ENCODE peak calls at places on chromosome 2, in four cellular contexts. L is IMR-90, M is cardiac muscle cell, E is neural progenitor cell. V is an unnamed sample.

GRCh38 chr2:20040489-20041172 is 10.8 kb downstream of the LAPTM4A start:
- DNase-seq in L (peak), M (no peak), E (no peak), V (no peak)

GRCh38 chr2:233411162-233411561 is 56.9 kb downstream of the DGKD start:
- DNase-seq in E (no peak), M (no peak), L (no peak), V (no peak)

GRCh38 chr2:241559489-241560180 is 1.1 kb downstream of the BOK start:
- DNase-seq in M (peak), E (peak), L (peak), V (no peak)

GRCh38 chr2:181140414-181140813 is 160.0 kb downstream of the UBE2E3 start:
- DNase-seq in E (no peak), M (no peak), L (no peak), V (no peak)

GRCh38 chr2:48320747-48321146 is 209.2 kb upstream of the STON1 start:
- DNase-seq in M (no peak), E (no peak), L (no peak), V (no peak)

GRCh38 chr2:7685342-7686015 is 768.3 kb downstream of the RNF144A start:
- DNase-seq in E (no peak), M (no peak), L (peak), V (no peak)

GRCh38 chr2:118670281-118670680 is 177.2 kb downstream of the EN1 start:
- DNase-seq in M (no peak), E (no peak), L (peak), V (no peak)

GRCh38 chr2:47177042-47177565 is 22.0 kb upstream of the STPG4 start:
- DNase-seq in E (no peak), L (no peak), M (no peak), V (no peak)

GRCh38 chr2:168494190-168494711 is 38.2 kb downstream of the CERS6 start:
- DNase-seq in E (peak), M (no peak), L (no peak), V (no peak)

GRCh38 chr2:102708847-102709559 is 52.8 kb upstream of the TMEM182 start:
- DNase-seq in M (no peak), L (peak), E (no peak), V (no peak)

GRCh38 chr2:232348936-232349335 is 29.6 kb upstream of the ALPP start:
- DNase-seq in L (no peak), E (no peak), M (no peak), V (no peak)

GRCh38 chr2:97740590-97741182 is 27.3 kb downstream of the ZAP70 start:
- DNase-seq in E (peak), L (peak), M (peak), V (no peak)

GRCh38 chr2:66679422-66679821 is 244.5 kb downstream of the MEIS1 start:
- DNase-seq in E (peak), L (no peak), M (peak), V (no peak)

GRCh38 chr2:9384521-9384920 is 38.8 kb downstream of the ITGB1BP1 start:
- DNase-seq in M (no peak), E (no peak), L (no peak), V (no peak)

GRCh38 chr2:192146069-192147006 is 48.4 kb downstream of the TMEFF2 start:
- DNase-seq in E (no peak), M (no peak), L (peak), V (no peak)

GRCh38 chr2:45904931-45905642 is 253.6 kb downstream of the PRKCE start:
- DNase-seq in M (no peak), L (no peak), E (peak), V (no peak)

GRCh38 chr2:182248362-182248761 is 178.5 kb downstream of the PDE1A start:
- DNase-seq in E (no peak), L (no peak), M (no peak), V (no peak)

GRCh38 chr2:9050122-9050809 is 46.8 kb upstream of the MBOAT2 start:
- DNase-seq in L (no peak), E (no peak), M (no peak), V (no peak)

GRCh38 chr2:60764736-60765534 is 8.9 kb downstream of the PAPOLG start:
- DNase-seq in L (peak), E (no peak), M (no peak), V (no peak)

GRCh38 chr2:239288951-239289481 is 111.8 kb downstream of the HDAC4 start:
- DNase-seq in E (peak), M (peak), L (no peak), V (peak)

GRCh38 chr2:23912054-23912453 is 14.9 kb downstream of the ATAD2B start:
- DNase-seq in L (peak), E (no peak), M (no peak), V (no peak)

GRCh38 chr2:116510117-116510671 is 1304.3 kb upstream of the DDX18 start:
- DNase-seq in E (peak), M (peak), L (no peak), V (no peak)

GRCh38 chr2:195559431-195559914 is 97.6 kb upstream of the SLC39A10 start:
- DNase-seq in L (peak), M (no peak), E (no peak), V (peak)

GRCh38 chr2:14715600-14715999 is 83.1 kb downstream of the LRATD1 start:
- DNase-seq in M (no peak), E (no peak), L (no peak), V (no peak)

GRCh38 chr2:160156665-160157064 is 43.4 kb downstream of the ITGB6 start:
- DNase-seq in E (no peak), M (no peak), L (peak), V (no peak)

GRCh38 chr2:160157861-160158813 is 41.9 kb downstream of the ITGB6 start:
- DNase-seq in E (peak), M (no peak), L (peak), V (no peak)

GRCh38 chr2:160156084-160156483 is 44.0 kb downstream of the ITGB6 start:
- DNase-seq in M (no peak), E (peak), L (no peak), V (no peak)
- TF ChIP-seq CTCF in M (no peak), E (peak), L (no peak), V (no peak)

GRCh38 chr2:159921752-159922404 is 123.9 kb upstream of the CD302 start:
- DNase-seq in M (peak), E (peak), L (peak), V (peak)
- H3K4me3 ChIP-seq in M (no peak), E (no peak), L (no peak), V (peak)

GRCh38 chr2:172374318-172375240 is 52.8 kb upstream of the ITGA6 start:
- DNase-seq in E (no peak), M (no peak), L (no peak), V (no peak)

GRCh38 chr2:172375247-172375646 is 52.1 kb upstream of the ITGA6 start:
- DNase-seq in E (no peak), L (no peak), M (no peak), V (no peak)

GRCh38 chr2:172373761-172374160 is 53.6 kb upstream of the ITGA6 start:
- DNase-seq in E (no peak), L (no peak), M (no peak), V (no peak)

GRCh38 chr2:172377408-172377807 is 50.0 kb upstream of the ITGA6 start:
- DNase-seq in M (no peak), E (no peak), L (no peak), V (no peak)

GRCh38 chr2:172376505-172377125 is 50.8 kb upstream of the ITGA6 start:
- DNase-seq in M (no peak), E (no peak), L (no peak), V (no peak)
- TF ChIP-seq CTCF in M (no peak), E (no peak), L (no peak), V (no peak)

GRCh38 chr2:69890881-69891280 is 2.9 kb upstream of the SNRNP27 start:
- DNase-seq in E (no peak), L (no peak), M (no peak), V (no peak)

GRCh38 chr2:69889302-69889701 is 4.5 kb upstream of the SNRNP27 start:
- DNase-seq in M (no peak), E (no peak), L (no peak), V (no peak)

GRCh38 chr2:69888451-69888850 is 5.3 kb upstream of the SNRNP27 start:
- DNase-seq in L (no peak), M (no peak), E (no peak), V (no peak)

GRCh38 chr2:69893684-69894481 is at the start of gene SNRNP27:
- DNase-seq in E (peak), M (peak), L (peak), V (no peak)
- H3K4me3 ChIP-seq in E (peak), M (peak), L (peak), V (peak)

DNA sequence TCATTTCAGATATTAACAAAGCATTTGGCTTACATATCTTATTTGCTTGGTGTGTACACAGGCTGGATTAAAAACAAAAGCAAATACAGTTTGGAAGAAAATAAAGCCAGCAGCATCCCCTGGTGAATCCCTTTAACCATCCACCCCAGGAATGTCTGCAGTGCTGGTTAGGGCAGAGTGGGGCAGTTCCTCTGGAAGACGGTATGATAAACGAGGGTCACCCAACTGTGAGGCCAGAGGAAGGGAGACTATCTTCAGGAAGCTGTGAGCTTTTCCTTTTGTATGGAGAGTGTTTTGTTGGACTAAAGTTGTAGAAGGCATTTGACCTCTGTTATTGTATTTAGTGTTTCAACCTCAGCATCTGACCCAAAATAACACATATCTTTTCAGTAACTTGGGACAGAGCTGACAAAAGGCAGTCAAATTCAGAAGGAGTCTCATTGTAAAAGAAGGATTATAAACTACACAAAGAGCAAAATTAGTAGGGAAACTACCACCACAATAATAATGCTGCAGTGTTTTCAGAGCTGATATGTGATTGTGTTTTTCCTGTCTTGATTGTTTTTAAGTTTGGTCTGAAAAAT is 159.1 kb downstream of the FMNL2 start:
- DNase-seq in L (no peak), E (peak), M (no peak), V (no peak)
- TF ChIP-seq CTCF in L (no peak), E (no peak), M (no peak), V (no peak)

GRCh38 chr2:236177967-236178909 is 10.1 kb upstream of the GBX2 start:
- DNase-seq in E (peak), L (peak), M (peak), V (no peak)

GRCh38 chr2:236177604-236177966 is 9.4 kb upstream of the GBX2 start:
- DNase-seq in M (peak), L (peak), E (peak), V (no peak)

GRCh38 chr2:236180501-236180816 is 12.3 kb upstream of the GBX2 start:
- DNase-seq in L (no peak), M (no peak), E (no peak), V (no peak)

GRCh38 chr2:236179653-236180500 is 11.7 kb upstream of the GBX2 start:
- DNase-seq in E (peak), M (no peak), L (peak), V (no peak)

DNA sequence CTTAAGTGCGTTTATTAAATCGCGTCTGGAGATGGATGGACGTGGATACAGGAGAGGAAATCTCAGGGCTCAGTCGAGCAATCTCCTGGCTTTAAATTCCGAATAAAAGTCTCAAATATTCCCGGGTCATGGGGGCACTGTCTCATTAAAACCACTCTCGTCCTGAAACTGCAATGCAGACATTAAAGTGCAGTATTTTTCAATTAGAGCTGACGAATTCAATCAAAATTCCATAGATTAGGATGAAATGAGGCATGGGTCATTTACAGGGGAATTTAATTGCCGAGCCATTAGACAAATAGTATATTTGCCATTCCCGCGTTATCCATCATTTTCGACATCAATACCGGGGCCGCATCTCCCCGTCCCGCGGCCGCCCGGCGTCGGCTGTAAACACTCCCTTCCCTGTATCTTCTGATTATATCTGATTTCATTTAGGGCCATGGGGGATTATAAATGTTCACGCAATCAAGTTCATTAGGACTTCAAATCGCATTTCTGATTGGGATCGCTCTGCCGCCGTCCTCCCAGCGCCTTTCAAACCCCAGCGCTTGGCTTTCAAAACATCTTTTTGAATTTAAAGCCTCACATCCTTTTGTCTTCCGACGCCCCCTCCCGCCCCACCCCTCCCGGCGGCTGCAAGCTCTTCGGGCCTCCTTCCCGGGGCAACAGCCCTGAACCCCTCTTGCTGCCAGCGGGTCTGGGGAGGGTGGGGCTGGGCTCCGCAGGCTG is 10.9 kb upstream of the GBX2 start:
- DNase-seq in M (no peak), L (no peak), E (peak), V (no peak)
- H3K4me3 ChIP-seq in M (peak), L (peak), E (peak), V (no peak)